ENCODE peak calls at places on chromosomes 11 and 22, in five cellular contexts. O is HS-27A, N is mucosa of gallbladder, R is hippocampal formation, U is adipocyte. V is an unnamed sample.

GRCh38 chr11:1548221-1549070 is 23.6 kb downstream of the DUSP8 start:
- DNase-seq in O (no peak), N (peak; percentile 81), R (no peak), U (peak; percentile 67), V (peak; percentile 40)

GRCh38 chr22:42132457-42132856 is 1.8 kb upstream of the CYP2D6 start:
- DNase-seq in O (no peak), N (no peak), R (no peak), U (no peak), V (no peak)

GRCh38 chr11:103281301-103281700 is 172.1 kb downstream of the DYNC2H1 start:
- DNase-seq in O (no peak), N (no peak), R (no peak), U (peak; percentile 32), V (peak; percentile 25)

GRCh38 chr11:68838572-68838964 is 3.1 kb downstream of the CPT1A start:
- DNase-seq in O (no peak), N (no peak), R (no peak), U (peak; percentile 34), V (peak; percentile 40)

GRCh38 chr22:46806789-46807188 is 44.3 kb downstream of the TBC1D22A start:
- DNase-seq in O (no peak), N (no peak), R (no peak), U (no peak), V (no peak)

GRCh38 chr22:17368727-17369552 is at the start of gene CECR2:
- DNase-seq in O (no peak), N (no peak), R (peak; percentile 73), U (peak; percentile 1), V (no peak)

GRCh38 chr11:17517186-17517585 is 27.0 kb downstream of the USH1C start:
- DNase-seq in O (no peak), N (no peak), R (no peak), U (no peak), V (no peak)

GRCh38 chr11:57513911-57514537 is 1.5 kb downstream of the SLC43A1 start:
- DNase-seq in O (no peak), N (peak; percentile 44), R (no peak), U (peak; percentile 19), V (peak; percentile 33)

GRCh38 chr11:60912223-60912850 is 1.6 kb upstream of the TMEM109 start:
- DNase-seq in O (no peak), N (no peak), R (no peak), U (no peak), V (no peak)

GRCh38 chr22:43823911-43824665 is 12.0 kb upstream of the EFCAB6 start:
- DNase-seq in O (no peak), N (no peak), R (no peak), U (no peak), V (no peak)